ENCODE peak calls at places on chromosomes 1 and 21, in eight cellular contexts. One of them, this sample, is unnamed.

GRCh38 chr21:42513985-42514882 is 582 bp downstream of the SLC37A1 start:
- DNase-seq in activated T-cell treated with anti-CD3 and anti-CD28 coated beads for 24 hours: peak; percentile 43
- DNase-seq in transverse colon: peak; percentile 74
- DNase-seq in activated gamma-delta T cell treated with Interleukin-2 at 50 U/mL for 16 hours: peak; percentile 48
- DNase-seq in iPS-NIHi11: peak; percentile 70
- DNase-seq in fibroblast of the aortic adventitia: peak; percentile 9
- DNase-seq in fibroblast of pulmonary artery: no peak
- DNase-seq in activated CD4-positive, CD25-positive, alpha-beta regulatory T cell: peak; percentile 31
- DNase-seq in this sample: peak; percentile 53

GRCh38 chr1:31436596-31437432 is 23.8 kb downstream of the SERINC2 start:
- DNase-seq in iPS-NIHi11: no peak
- DNase-seq in activated gamma-delta T cell treated with Interleukin-2 at 50 U/mL for 16 hours: no peak
- DNase-seq in fibroblast of pulmonary artery: no peak
- DNase-seq in activated CD4-positive, CD25-positive, alpha-beta regulatory T cell: no peak
- DNase-seq in transverse colon: no peak
- DNase-seq in activated T-cell treated with anti-CD3 and anti-CD28 coated beads for 24 hours: no peak
- DNase-seq in fibroblast of the aortic adventitia: no peak
- DNase-seq in this sample: no peak

GRCh38 chr1:204065174-204065985 is 7.5 kb upstream of the SOX13 start:
- DNase-seq in iPS-NIHi11: peak; percentile 81
- DNase-seq in activated gamma-delta T cell treated with Interleukin-2 at 50 U/mL for 16 hours: no peak
- DNase-seq in fibroblast of pulmonary artery: peak; percentile 41
- DNase-seq in fibroblast of the aortic adventitia: peak; percentile 49
- DNase-seq in transverse colon: peak; percentile 49
- DNase-seq in activated CD4-positive, CD25-positive, alpha-beta regulatory T cell: no peak
- DNase-seq in activated T-cell treated with anti-CD3 and anti-CD28 coated beads for 24 hours: no peak
- DNase-seq in this sample: no peak

GRCh38 chr21:28213221-28213620 is 779.5 kb downstream of the LTN1 start:
- DNase-seq in transverse colon: no peak
- DNase-seq in iPS-NIHi11: no peak
- DNase-seq in fibroblast of pulmonary artery: no peak
- DNase-seq in activated CD4-positive, CD25-positive, alpha-beta regulatory T cell: no peak
- DNase-seq in activated T-cell treated with anti-CD3 and anti-CD28 coated beads for 24 hours: no peak
- DNase-seq in fibroblast of the aortic adventitia: peak; percentile 19
- DNase-seq in activated gamma-delta T cell treated with Interleukin-2 at 50 U/mL for 16 hours: no peak
- DNase-seq in this sample: no peak

GRCh38 chr21:46661211-46661625 is 25.7 kb downstream of the PRMT2 start:
- DNase-seq in activated T-cell treated with anti-CD3 and anti-CD28 coated beads for 24 hours: no peak
- DNase-seq in fibroblast of the aortic adventitia: peak; percentile 83
- DNase-seq in iPS-NIHi11: peak; percentile 97
- DNase-seq in fibroblast of pulmonary artery: peak; percentile 87
- DNase-seq in activated gamma-delta T cell treated with Interleukin-2 at 50 U/mL for 16 hours: peak; percentile 48
- DNase-seq in activated CD4-positive, CD25-positive, alpha-beta regulatory T cell: no peak
- DNase-seq in transverse colon: peak; percentile 42
- DNase-seq in this sample: peak; percentile 38

GRCh38 chr1:211469938-211470529 is 21.9 kb downstream of the RD3 start:
- DNase-seq in activated CD4-positive, CD25-positive, alpha-beta regulatory T cell: no peak
- DNase-seq in iPS-NIHi11: peak; percentile 86
- DNase-seq in activated gamma-delta T cell treated with Interleukin-2 at 50 U/mL for 16 hours: peak; percentile 36
- DNase-seq in activated T-cell treated with anti-CD3 and anti-CD28 coated beads for 24 hours: peak; percentile 28
- DNase-seq in transverse colon: peak; percentile 88
- DNase-seq in fibroblast of pulmonary artery: peak; percentile 77
- DNase-seq in fibroblast of the aortic adventitia: peak; percentile 71
- DNase-seq in this sample: peak; percentile 27

GRCh38 chr1:1206376-1207253 is at the start of gene TNFRSF18:
- DNase-seq in activated CD4-positive, CD25-positive, alpha-beta regulatory T cell: no peak
- DNase-seq in fibroblast of pulmonary artery: no peak
- DNase-seq in transverse colon: peak; percentile 75
- DNase-seq in iPS-NIHi11: peak; percentile 78
- DNase-seq in fibroblast of the aortic adventitia: no peak
- DNase-seq in activated T-cell treated with anti-CD3 and anti-CD28 coated beads for 24 hours: no peak
- DNase-seq in activated gamma-delta T cell treated with Interleukin-2 at 50 U/mL for 16 hours: no peak
- DNase-seq in this sample: peak; percentile 48

GRCh38 chr1:174393885-174394284 is 53.9 kb upstream of the GPR52 start:
- DNase-seq in fibroblast of pulmonary artery: no peak
- DNase-seq in fibroblast of the aortic adventitia: no peak
- DNase-seq in activated T-cell treated with anti-CD3 and anti-CD28 coated beads for 24 hours: no peak
- DNase-seq in activated gamma-delta T cell treated with Interleukin-2 at 50 U/mL for 16 hours: no peak
- DNase-seq in iPS-NIHi11: no peak
- DNase-seq in transverse colon: no peak
- DNase-seq in activated CD4-positive, CD25-positive, alpha-beta regulatory T cell: no peak
- DNase-seq in this sample: no peak

GRCh38 chr1:151825811-151826660 is 5.6 kb downstream of the RORC start:
- DNase-seq in activated T-cell treated with anti-CD3 and anti-CD28 coated beads for 24 hours: no peak
- DNase-seq in transverse colon: peak; percentile 40
- DNase-seq in activated CD4-positive, CD25-positive, alpha-beta regulatory T cell: no peak
- DNase-seq in fibroblast of the aortic adventitia: no peak
- DNase-seq in fibroblast of pulmonary artery: no peak
- DNase-seq in activated gamma-delta T cell treated with Interleukin-2 at 50 U/mL for 16 hours: no peak
- DNase-seq in iPS-NIHi11: peak; percentile 69
- DNase-seq in this sample: no peak

GRCh38 chr1:25030674-25031589 is 100.9 kb upstream of the RUNX3 start:
- DNase-seq in activated gamma-delta T cell treated with Interleukin-2 at 50 U/mL for 16 hours: peak; percentile 74
- DNase-seq in activated CD4-positive, CD25-positive, alpha-beta regulatory T cell: peak; percentile 36
- DNase-seq in transverse colon: peak; percentile 28
- DNase-seq in activated T-cell treated with anti-CD3 and anti-CD28 coated beads for 24 hours: peak; percentile 79
- DNase-seq in iPS-NIHi11: no peak
- DNase-seq in fibroblast of the aortic adventitia: no peak
- DNase-seq in fibroblast of pulmonary artery: no peak
- DNase-seq in this sample: peak; percentile 74

GRCh38 chr1:219560856-219561255 is 52.0 kb downstream of the ZC3H11B start:
- DNase-seq in activated CD4-positive, CD25-positive, alpha-beta regulatory T cell: no peak
- DNase-seq in fibroblast of the aortic adventitia: no peak
- DNase-seq in activated T-cell treated with anti-CD3 and anti-CD28 coated beads for 24 hours: no peak
- DNase-seq in transverse colon: no peak
- DNase-seq in fibroblast of pulmonary artery: no peak
- DNase-seq in activated gamma-delta T cell treated with Interleukin-2 at 50 U/mL for 16 hours: no peak
- DNase-seq in iPS-NIHi11: no peak
- DNase-seq in this sample: no peak

GRCh38 chr1:94690033-94690712 is 130.0 kb upstream of the SLC44A3 start:
- DNase-seq in activated T-cell treated with anti-CD3 and anti-CD28 coated beads for 24 hours: no peak
- DNase-seq in fibroblast of the aortic adventitia: peak; percentile 98
- DNase-seq in activated gamma-delta T cell treated with Interleukin-2 at 50 U/mL for 16 hours: no peak
- DNase-seq in fibroblast of pulmonary artery: peak; percentile 36
- DNase-seq in transverse colon: no peak
- DNase-seq in iPS-NIHi11: no peak
- DNase-seq in activated CD4-positive, CD25-positive, alpha-beta regulatory T cell: no peak
- DNase-seq in this sample: no peak

GRCh38 chr1:80054129-80054528 is 1047.6 kb upstream of the ADGRL4 start:
- DNase-seq in activated CD4-positive, CD25-positive, alpha-beta regulatory T cell: no peak
- DNase-seq in activated gamma-delta T cell treated with Interleukin-2 at 50 U/mL for 16 hours: no peak
- DNase-seq in iPS-NIHi11: peak; percentile 13
- DNase-seq in fibroblast of the aortic adventitia: peak; percentile 49
- DNase-seq in fibroblast of pulmonary artery: peak; percentile 65
- DNase-seq in transverse colon: no peak
- DNase-seq in activated T-cell treated with anti-CD3 and anti-CD28 coated beads for 24 hours: no peak
- DNase-seq in this sample: no peak

GRCh38 chr1:112702067-112702395 is 4.9 kb downstream of the RHOC start:
- DNase-seq in activated CD4-positive, CD25-positive, alpha-beta regulatory T cell: no peak
- DNase-seq in iPS-NIHi11: no peak
- DNase-seq in activated gamma-delta T cell treated with Interleukin-2 at 50 U/mL for 16 hours: no peak
- DNase-seq in transverse colon: no peak
- DNase-seq in activated T-cell treated with anti-CD3 and anti-CD28 coated beads for 24 hours: no peak
- DNase-seq in fibroblast of the aortic adventitia: no peak
- DNase-seq in fibroblast of pulmonary artery: no peak
- DNase-seq in this sample: no peak

GRCh38 chr1:154495496-154496273 is 6.3 kb upstream of the TDRD10 start:
- DNase-seq in activated T-cell treated with anti-CD3 and anti-CD28 coated beads for 24 hours: no peak
- DNase-seq in fibroblast of pulmonary artery: no peak
- DNase-seq in fibroblast of the aortic adventitia: no peak
- DNase-seq in transverse colon: no peak
- DNase-seq in activated CD4-positive, CD25-positive, alpha-beta regulatory T cell: no peak
- DNase-seq in activated gamma-delta T cell treated with Interleukin-2 at 50 U/mL for 16 hours: no peak
- DNase-seq in iPS-NIHi11: no peak
- DNase-seq in this sample: no peak

GRCh38 chr1:6348511-6349191 is 44.9 kb downstream of the ACOT7 start:
- DNase-seq in iPS-NIHi11: no peak
- DNase-seq in transverse colon: peak; percentile 43
- DNase-seq in fibroblast of the aortic adventitia: peak; percentile 59
- DNase-seq in fibroblast of pulmonary artery: peak; percentile 81
- DNase-seq in activated gamma-delta T cell treated with Interleukin-2 at 50 U/mL for 16 hours: peak; percentile 61
- DNase-seq in activated CD4-positive, CD25-positive, alpha-beta regulatory T cell: no peak
- DNase-seq in activated T-cell treated with anti-CD3 and anti-CD28 coated beads for 24 hours: peak; percentile 12
- DNase-seq in this sample: peak; percentile 20

GRCh38 chr1:88098881-88099280 is 585.2 kb upstream of the PKN2 start:
- DNase-seq in iPS-NIHi11: no peak
- DNase-seq in fibroblast of the aortic adventitia: no peak
- DNase-seq in activated gamma-delta T cell treated with Interleukin-2 at 50 U/mL for 16 hours: no peak
- DNase-seq in activated CD4-positive, CD25-positive, alpha-beta regulatory T cell: no peak
- DNase-seq in activated T-cell treated with anti-CD3 and anti-CD28 coated beads for 24 hours: no peak
- DNase-seq in transverse colon: no peak
- DNase-seq in fibroblast of pulmonary artery: no peak
- DNase-seq in this sample: no peak

GRCh38 chr1:35539073-35539823 is 18.0 kb downstream of the KIAA0319L start:
- DNase-seq in activated CD4-positive, CD25-positive, alpha-beta regulatory T cell: no peak
- DNase-seq in fibroblast of the aortic adventitia: peak; percentile 45
- DNase-seq in iPS-NIHi11: no peak
- DNase-seq in transverse colon: no peak
- DNase-seq in activated T-cell treated with anti-CD3 and anti-CD28 coated beads for 24 hours: no peak
- DNase-seq in activated gamma-delta T cell treated with Interleukin-2 at 50 U/mL for 16 hours: peak; percentile 38
- DNase-seq in fibroblast of pulmonary artery: peak; percentile 38
- DNase-seq in this sample: no peak

GRCh38 chr1:65172936-65173335 is 24.9 kb downstream of the AK4 start:
- DNase-seq in transverse colon: no peak
- DNase-seq in fibroblast of pulmonary artery: no peak
- DNase-seq in activated gamma-delta T cell treated with Interleukin-2 at 50 U/mL for 16 hours: no peak
- DNase-seq in iPS-NIHi11: no peak
- DNase-seq in fibroblast of the aortic adventitia: no peak
- DNase-seq in activated CD4-positive, CD25-positive, alpha-beta regulatory T cell: no peak
- DNase-seq in activated T-cell treated with anti-CD3 and anti-CD28 coated beads for 24 hours: no peak
- DNase-seq in this sample: no peak

GRCh38 chr1:8862528-8862927 is 16.0 kb downstream of the ENO1 start:
- DNase-seq in fibroblast of the aortic adventitia: no peak
- DNase-seq in transverse colon: no peak
- DNase-seq in fibroblast of pulmonary artery: no peak
- DNase-seq in activated CD4-positive, CD25-positive, alpha-beta regulatory T cell: no peak
- DNase-seq in activated T-cell treated with anti-CD3 and anti-CD28 coated beads for 24 hours: no peak
- DNase-seq in iPS-NIHi11: peak; percentile 69
- DNase-seq in activated gamma-delta T cell treated with Interleukin-2 at 50 U/mL for 16 hours: peak; percentile 41
- DNase-seq in this sample: no peak

This sample was measured in stimulated activated CD4-positive, alpha-beta T cell treated with anti-CD3 and anti-CD28 coated beads, Interleukin-15, amount 100 ng/mL, for 48 hours.